ENCODE peak calls at places on chromosomes 1 and 21, in ten cellular contexts. Z, B, P, R, F, Q, X, D, K and V are unnamed samples.

GRCh38 chr1:247180581-247180980 is 8.8 kb upstream of the ZNF124 start:
- DNase-seq in X (no peak), D (no peak), R (no peak), K (no peak), Q (no peak), F (no peak), Z (no peak), B (no peak), P (no peak), V (no peak)

GRCh38 chr1:22143586-22144033 is 713 bp upstream of the WNT4 start:
- DNase-seq in R (no peak), F (no peak), K (no peak), X (no peak), B (no peak), D (no peak), P (no peak), Q (no peak), Z (no peak), V (no peak)

GRCh38 chr1:162145280-162145965 is 75.9 kb downstream of the NOS1AP start:
- DNase-seq in F (no peak), P (no peak), X (no peak), Z (no peak), D (no peak), R (no peak), Q (peak; percentile 34), K (no peak), B (no peak), V (peak; percentile 98)

GRCh38 chr1:198333744-198334143 is 176.9 kb downstream of the NEK7 start:
- DNase-seq in D (no peak), Z (no peak), Q (no peak), K (no peak), B (no peak), P (no peak), R (no peak), X (peak; percentile 45), F (no peak), V (no peak)

GRCh38 chr1:10694274-10694632 is 102.2 kb downstream of the CASZ1 start:
- DNase-seq in F (no peak), B (no peak), Q (no peak), X (peak; percentile 63), Z (peak; percentile 57), R (peak; percentile 59), D (no peak), P (no peak), K (no peak), V (peak; percentile 89)

GRCh38 chr1:235027076-235027861 is 101.4 kb downstream of the TOMM20 start:
- DNase-seq in Q (no peak), B (no peak), F (no peak), P (no peak), Z (no peak), K (no peak), R (no peak), D (no peak), X (no peak), V (peak; percentile 27)

GRCh38 chr1:51175278-51175677 is 60.8 kb upstream of the RNF11 start:
- DNase-seq in D (no peak), R (no peak), B (no peak), Q (no peak), P (no peak), K (no peak), F (no peak), Z (no peak), X (peak; percentile 42), V (no peak)

GRCh38 chr1:164774819-164775654 is 216.1 kb downstream of the PBX1 start:
- DNase-seq in P (no peak), D (no peak), B (no peak), R (no peak), F (no peak), Q (no peak), X (no peak), Z (no peak), K (no peak), V (peak; percentile 76)

GRCh38 chr1:178798232-178798861 is 72.5 kb downstream of the ANGPTL1 start:
- DNase-seq in R (no peak), F (no peak), P (no peak), Q (no peak), X (no peak), Z (no peak), D (no peak), B (no peak), K (no peak), V (no peak)

GRCh38 chr21:44298301-44298700 is 1.6 kb upstream of the PFKL start:
- DNase-seq in K (peak; percentile 28), Q (no peak), P (no peak), D (no peak), X (peak; percentile 13), B (no peak), F (no peak), R (no peak), Z (peak; percentile 37), V (peak; percentile 21)

GRCh38 chr1:223000549-223001135 is 142.4 kb downstream of the TLR5 start:
- DNase-seq in K (no peak), Z (no peak), X (peak; percentile 18), D (no peak), P (no peak), B (no peak), R (no peak), Q (no peak), F (no peak), V (peak; percentile 45)

GRCh38 chr1:65605621-65606020 is 185.2 kb downstream of the LEPR start:
- DNase-seq in B (no peak), F (no peak), D (no peak), P (no peak), Z (no peak), R (no peak), K (peak; percentile 15), Q (no peak), X (peak; percentile 40), V (no peak)

GRCh38 chr1:202112864-202113689 is 9.6 kb upstream of the GPR37L1 start:
- DNase-seq in X (peak; percentile 27), Q (no peak), P (no peak), K (no peak), R (no peak), B (no peak), F (no peak), D (no peak), Z (no peak), V (peak; percentile 84)

GRCh38 chr1:226602186-226603029 is 53.8 kb downstream of the STUM start:
- DNase-seq in Z (no peak), D (no peak), P (no peak), X (peak; percentile 93), Q (no peak), R (no peak), B (no peak), F (peak; percentile 82), K (peak; percentile 98), V (no peak)

GRCh38 chr1:60547821-60548220 is 474.3 kb upstream of the C1orf87 start:
- DNase-seq in P (no peak), B (no peak), D (no peak), X (no peak), K (no peak), F (no peak), R (no peak), Q (peak; percentile 2), Z (no peak), V (no peak)